ENCODE peak calls at places on chromosomes 2 and 18, in eight cellular contexts. C is GM23248; K is stomach; H is PC-9; A is CD4-positive, alpha-beta memory T cell; D is astrocyte; N is IMR-90; P is MM.1S. Y is an unnamed sample.
A peak's percentile ranks its signal among the peaks of the same experiment; 100 is the strongest.

GRCh38 chr18:47075098-47075883 is 39.9 kb upstream of the ELOA2 start:
- DNase-seq in K (no peak), P (no peak), N (no peak), H (peak; percentile 53), A (no peak), D (peak; percentile 5), C (no peak), Y (no peak)

GRCh38 chr18:3401669-3402620 is 48.0 kb upstream of the TGIF1 start:
- DNase-seq in D (no peak), K (no peak), A (no peak), P (no peak), H (no peak), C (no peak), N (no peak), Y (no peak)

GRCh38 chr2:84697895-84698294 is 181.6 kb downstream of the DNAH6 start:
- DNase-seq in N (no peak), P (no peak), A (no peak), H (no peak), C (peak; percentile 7), D (no peak), K (no peak), Y (no peak)

GRCh38 chr18:74513149-74513882 is 17.2 kb downstream of the CNDP2 start:
- DNase-seq in P (no peak), N (no peak), A (no peak), H (no peak), C (no peak), D (no peak), K (peak; percentile 21), Y (no peak)

GRCh38 chr2:118185210-118186109 is 97.2 kb downstream of the INSIG2 start:
- DNase-seq in C (peak; percentile 73), D (peak; percentile 21), N (peak; percentile 20), A (peak; percentile 46), K (peak; percentile 63), H (peak; percentile 67), P (peak; percentile 56), Y (peak; percentile 14)

GRCh38 chr2:33448216-33448899 is 28.1 kb upstream of the RASGRP3 start:
- DNase-seq in H (no peak), A (no peak), N (no peak), K (no peak), P (peak; percentile 27), C (no peak), D (no peak), Y (no peak)

GRCh38 chr2:105961599-105962146 is 217.0 kb downstream of the NCK2 start:
- DNase-seq in C (no peak), D (no peak), N (no peak), H (no peak), K (no peak), P (peak; percentile 77), A (no peak), Y (no peak)

GRCh38 chr2:165871025-165871424 is 77.0 kb upstream of the GALNT3 start:
- DNase-seq in P (no peak), A (no peak), D (no peak), K (no peak), N (no peak), H (no peak), C (no peak), Y (no peak)

GRCh38 chr2:33015421-33016142 is 68.8 kb downstream of the LTBP1 start:
- DNase-seq in C (peak; percentile 80), N (peak; percentile 82), H (peak; percentile 82), K (no peak), A (no peak), D (peak; percentile 60), P (no peak), Y (no peak)

GRCh38 chr18:5969355-5970003 is 74.2 kb upstream of the TMEM200C start:
- DNase-seq in A (no peak), H (no peak), D (no peak), N (no peak), C (no peak), K (no peak), P (no peak), Y (no peak)

GRCh38 chr2:103401621-103402020 is 639.8 kb downstream of the TMEM182 start:
- DNase-seq in H (no peak), A (no peak), D (peak; percentile 97), K (no peak), C (peak; percentile 4), P (no peak), N (no peak), Y (no peak)

DNA sequence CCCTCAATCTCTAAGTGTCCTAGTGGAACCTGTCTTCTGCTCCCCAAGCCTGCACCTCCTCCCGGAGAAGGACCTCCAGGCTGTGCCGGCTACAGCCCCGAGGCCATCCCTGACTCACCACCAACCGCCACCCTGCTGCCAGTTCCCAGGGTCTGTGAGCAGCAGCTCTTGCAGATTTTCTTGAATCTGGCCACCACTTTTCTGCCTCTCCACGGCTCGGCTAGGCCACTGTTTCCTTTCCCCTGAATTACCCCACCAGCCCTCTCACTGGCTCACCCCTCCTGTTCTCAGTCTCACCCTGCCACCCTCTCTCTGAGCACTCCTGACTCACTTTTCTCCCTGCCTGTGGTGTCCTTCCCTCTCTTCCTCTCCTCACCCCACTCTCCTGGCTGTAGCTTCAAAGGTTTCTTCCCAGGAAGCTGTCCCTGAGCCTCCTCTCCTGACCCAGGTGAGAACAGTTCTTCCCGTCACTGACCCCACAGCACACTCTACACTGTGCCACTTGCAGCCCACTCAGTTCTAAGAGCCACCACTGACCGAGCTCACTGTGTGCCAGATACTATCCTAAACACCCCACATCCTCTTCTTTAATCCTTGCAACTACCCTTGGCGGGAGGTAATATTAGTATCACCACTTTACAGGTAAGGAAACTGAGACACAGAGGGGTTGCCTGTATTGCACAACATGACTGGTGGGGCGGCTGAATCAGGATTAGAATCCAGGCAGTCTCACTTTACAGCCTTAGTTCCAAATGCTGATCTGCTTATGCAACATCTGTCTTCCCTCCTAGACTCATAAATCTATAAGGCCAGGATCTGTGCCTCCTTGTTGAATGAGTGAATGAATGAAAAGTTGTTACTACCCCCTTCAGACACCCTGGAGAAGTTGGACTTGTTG is 111.6 kb downstream of the SMAD7 start:
- DNase-seq in N (peak; percentile 73), A (no peak), P (no peak), K (no peak), C (peak; percentile 91), D (peak; percentile 67), H (peak; percentile 78), Y (peak; percentile 17)
- H3K27ac ChIP-seq in N (peak overlapping the region; percentile 23), A (peak overlapping the region; percentile 28), P (no peak overlapping the region), K (no peak overlapping the region), C (peak overlapping the region; percentile 97), D (peak overlapping the region; percentile 59), H (peak overlapping the region; percentile 97), Y (no peak overlapping the region)

DNA sequence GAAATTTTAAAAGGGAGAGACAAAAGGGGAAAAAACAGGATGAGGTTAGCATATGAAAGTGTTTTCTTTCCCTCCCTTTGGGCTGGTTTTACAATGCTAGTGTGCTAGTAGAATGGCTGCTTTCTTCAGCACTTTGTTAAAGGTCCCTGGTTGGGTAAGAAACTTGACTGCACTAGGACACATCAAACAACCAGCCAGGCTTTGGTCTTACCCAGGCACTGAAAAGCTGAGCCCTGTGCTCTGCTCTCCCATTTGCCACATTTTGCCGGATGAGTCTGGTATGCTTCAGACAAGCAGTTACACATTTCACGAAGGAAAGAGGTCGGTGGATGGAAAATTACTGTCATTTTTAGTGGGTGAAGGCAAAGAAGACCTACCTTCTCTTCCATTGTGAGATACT is 242.0 kb downstream of the DPP10 start:
- DNase-seq in A (no peak), H (no peak), K (no peak), P (no peak), C (no peak), N (no peak), D (no peak), Y (no peak)
- H3K27ac ChIP-seq in A (no peak overlapping the region), H (no peak overlapping the region), K (no peak overlapping the region), P (no peak overlapping the region), C (no peak overlapping the region), N (no peak overlapping the region), D (no peak overlapping the region), Y (no peak overlapping the region)

GRCh38 chr2:86372133-86372532 is 34.7 kb upstream of the REEP1 start:
- DNase-seq in K (no peak), A (no peak), H (no peak), N (no peak), P (no peak), C (no peak), D (no peak), Y (no peak)

GRCh38 chr2:86370579-86370978 is 33.2 kb upstream of the REEP1 start:
- DNase-seq in P (no peak), H (no peak), D (no peak), A (no peak), N (no peak), K (no peak), C (no peak), Y (no peak)

GRCh38 chr2:86375623-86376022 is 38.2 kb upstream of the REEP1 start:
- DNase-seq in A (no peak), D (no peak), K (no peak), H (no peak), C (no peak), P (no peak), N (no peak), Y (no peak)

GRCh38 chr2:86371482-86372002 is 34.1 kb upstream of the REEP1 start:
- DNase-seq in A (no peak), K (no peak), C (no peak), P (no peak), H (no peak), N (no peak), D (no peak), Y (no peak)

GRCh38 chr2:86372641-86373502 is 35.4 kb upstream of the REEP1 start:
- DNase-seq in N (peak; percentile 42), A (no peak), H (no peak), K (peak; percentile 56), C (peak; percentile 68), D (peak; percentile 25), P (no peak), Y (peak; percentile 18)
- H3K27ac ChIP-seq in N (no peak overlapping the region), A (no peak overlapping the region), H (no peak overlapping the region), K (no peak overlapping the region), C (no peak overlapping the region), D (no peak overlapping the region), P (no peak overlapping the region), Y (no peak overlapping the region)

GRCh38 chr2:26691881-26692813 is at the start of gene KCNK3:
- DNase-seq in D (peak; percentile 16), K (peak; percentile 50), N (peak; percentile 25), A (peak; percentile 42), H (no peak), P (no peak), C (peak; percentile 77), Y (no peak)

GRCh38 chr2:26693287-26693849 is 846 bp downstream of the KCNK3 start:
- DNase-seq in A (no peak), N (no peak), C (no peak), H (no peak), P (no peak), K (no peak), D (no peak), Y (no peak)

GRCh38 chr2:26692814-26693286 is 328 bp downstream of the KCNK3 start:
- DNase-seq in H (no peak), P (no peak), N (peak; percentile 33), A (no peak), K (no peak), D (peak; percentile 50), C (peak; percentile 61), Y (no peak)

GRCh38 chr2:26694001-26694400 is 1.5 kb downstream of the KCNK3 start:
- DNase-seq in N (no peak), P (no peak), A (no peak), K (no peak), C (no peak), H (no peak), D (no peak), Y (no peak)

DNA sequence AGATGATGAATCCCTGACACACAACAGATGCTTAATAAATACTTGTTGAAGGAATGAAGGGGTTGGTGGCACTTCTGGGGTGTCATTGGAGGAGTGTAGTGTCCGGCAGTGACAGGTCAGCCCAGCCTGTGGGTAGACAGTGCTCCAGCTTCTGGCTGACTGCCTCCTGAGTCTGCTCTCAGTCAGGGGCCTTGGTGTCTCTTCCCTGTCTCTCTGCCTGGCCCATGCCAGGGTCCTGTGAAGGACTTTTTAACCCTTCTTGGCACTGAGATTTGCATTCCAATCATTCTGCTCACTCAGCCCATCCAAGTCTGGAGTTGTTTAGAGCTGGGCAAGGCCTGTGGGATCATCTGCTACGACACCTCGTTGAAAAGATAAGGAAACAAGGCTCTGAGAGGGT is 1.4 kb upstream of the KCNK3 start:
- DNase-seq in H (no peak), A (no peak), K (no peak), C (no peak), P (no peak), N (no peak), D (no peak), Y (no peak)
- H3K27ac ChIP-seq in H (no peak overlapping the region), A (no peak overlapping the region), K (peak overlapping the region; percentile 70), C (no peak overlapping the region), P (no peak overlapping the region), N (no peak overlapping the region), D (no peak overlapping the region), Y (no peak overlapping the region)